ENCODE peak calls at places on chromosomes 5 and 9, in eight cellular contexts. One of them, this sample, is unnamed.

GRCh38 chr9:74309654-74310053 is 187.5 kb upstream of the RORB start:
- DNase-seq in ELR: no peak
- DNase-seq in naive thymus-derived CD8-positive, alpha-beta T cell: no peak
- DNase-seq in psoas muscle: no peak
- DNase-seq in head of caudate nucleus: no peak
- DNase-seq in pancreas: no peak
- DNase-seq in ecto neural progenitor cell: no peak
- DNase-seq in NCI-H1092: no peak
- DNase-seq in this sample: no peak

GRCh38 chr5:147485046-147485445 is 24.8 kb downstream of the DPYSL3 start:
- DNase-seq in pancreas: no peak
- DNase-seq in naive thymus-derived CD8-positive, alpha-beta T cell: no peak
- DNase-seq in ELR: no peak
- DNase-seq in head of caudate nucleus: no peak
- DNase-seq in ecto neural progenitor cell: no peak
- DNase-seq in NCI-H1092: no peak
- DNase-seq in psoas muscle: no peak
- DNase-seq in this sample: no peak

GRCh38 chr5:23490993-23491392 is 16.4 kb upstream of the PRDM9 start:
- DNase-seq in head of caudate nucleus: no peak
- DNase-seq in ELR: no peak
- DNase-seq in ecto neural progenitor cell: no peak
- DNase-seq in psoas muscle: no peak
- DNase-seq in naive thymus-derived CD8-positive, alpha-beta T cell: no peak
- DNase-seq in pancreas: no peak
- DNase-seq in NCI-H1092: no peak
- DNase-seq in this sample: no peak

GRCh38 chr5:61631438-61631941 is 299.4 kb downstream of the ZSWIM6 start:
- DNase-seq in pancreas: no peak
- DNase-seq in NCI-H1092: peak
- DNase-seq in head of caudate nucleus: peak
- DNase-seq in naive thymus-derived CD8-positive, alpha-beta T cell: no peak
- DNase-seq in psoas muscle: peak
- DNase-seq in ecto neural progenitor cell: no peak
- DNase-seq in ELR: no peak
- DNase-seq in this sample: no peak

GRCh38 chr5:115097236-115097635 is 72.5 kb downstream of the TRIM36 start:
- DNase-seq in head of caudate nucleus: no peak
- DNase-seq in pancreas: no peak
- DNase-seq in psoas muscle: no peak
- DNase-seq in naive thymus-derived CD8-positive, alpha-beta T cell: no peak
- DNase-seq in ecto neural progenitor cell: no peak
- DNase-seq in NCI-H1092: no peak
- DNase-seq in ELR: no peak
- DNase-seq in this sample: no peak

GRCh38 chr9:37976714-37977477 is 73.0 kb upstream of the SLC25A51 start:
- DNase-seq in pancreas: peak
- DNase-seq in head of caudate nucleus: no peak
- DNase-seq in ELR: peak
- DNase-seq in psoas muscle: peak
- DNase-seq in naive thymus-derived CD8-positive, alpha-beta T cell: no peak
- DNase-seq in NCI-H1092: peak
- DNase-seq in ecto neural progenitor cell: no peak
- DNase-seq in this sample: peak

GRCh38 chr9:85246566-85246965 is 495.2 kb downstream of the AGTPBP1 start:
- DNase-seq in ELR: no peak
- DNase-seq in head of caudate nucleus: no peak
- DNase-seq in ecto neural progenitor cell: no peak
- DNase-seq in psoas muscle: no peak
- DNase-seq in naive thymus-derived CD8-positive, alpha-beta T cell: no peak
- DNase-seq in pancreas: no peak
- DNase-seq in NCI-H1092: no peak
- DNase-seq in this sample: no peak

GRCh38 chr5:30894811-30895210 is 298.7 kb upstream of the CDH6 start:
- DNase-seq in psoas muscle: no peak
- DNase-seq in ELR: no peak
- DNase-seq in NCI-H1092: no peak
- DNase-seq in naive thymus-derived CD8-positive, alpha-beta T cell: no peak
- DNase-seq in ecto neural progenitor cell: no peak
- DNase-seq in head of caudate nucleus: no peak
- DNase-seq in pancreas: no peak
- DNase-seq in this sample: no peak

GRCh38 chr9:36884721-36885120 is 149.3 kb downstream of the PAX5 start:
- DNase-seq in pancreas: no peak
- DNase-seq in naive thymus-derived CD8-positive, alpha-beta T cell: no peak
- DNase-seq in psoas muscle: no peak
- DNase-seq in ecto neural progenitor cell: no peak
- DNase-seq in ELR: no peak
- DNase-seq in NCI-H1092: no peak
- DNase-seq in head of caudate nucleus: no peak
- DNase-seq in this sample: peak

GRCh38 chr5:14153932-14154646 is 10.9 kb downstream of the TRIO start:
- DNase-seq in ELR: peak
- DNase-seq in naive thymus-derived CD8-positive, alpha-beta T cell: no peak
- DNase-seq in NCI-H1092: no peak
- DNase-seq in head of caudate nucleus: peak
- DNase-seq in psoas muscle: peak
- DNase-seq in pancreas: no peak
- DNase-seq in ecto neural progenitor cell: no peak
- DNase-seq in this sample: peak

GRCh38 chr5:159451197-159452052 is 121.1 kb upstream of the IL12B start:
- DNase-seq in psoas muscle: no peak
- DNase-seq in ecto neural progenitor cell: no peak
- DNase-seq in pancreas: no peak
- DNase-seq in naive thymus-derived CD8-positive, alpha-beta T cell: no peak
- DNase-seq in NCI-H1092: no peak
- DNase-seq in ELR: peak
- DNase-seq in head of caudate nucleus: no peak
- DNase-seq in this sample: no peak

GRCh38 chr5:99911971-99912370 is 623.2 kb upstream of the FAM174A start:
- DNase-seq in ELR: no peak
- DNase-seq in pancreas: no peak
- DNase-seq in naive thymus-derived CD8-positive, alpha-beta T cell: no peak
- DNase-seq in NCI-H1092: no peak
- DNase-seq in psoas muscle: no peak
- DNase-seq in head of caudate nucleus: no peak
- DNase-seq in ecto neural progenitor cell: no peak
- DNase-seq in this sample: no peak

GRCh38 chr9:12464910-12465512 is 228.2 kb upstream of the TYRP1 start:
- DNase-seq in psoas muscle: no peak
- DNase-seq in ELR: peak
- DNase-seq in pancreas: no peak
- DNase-seq in ecto neural progenitor cell: no peak
- DNase-seq in head of caudate nucleus: no peak
- DNase-seq in naive thymus-derived CD8-positive, alpha-beta T cell: no peak
- DNase-seq in NCI-H1092: peak
- DNase-seq in this sample: no peak

GRCh38 chr5:159073030-159073429 is 26.7 kb downstream of the EBF1 start:
- DNase-seq in naive thymus-derived CD8-positive, alpha-beta T cell: no peak
- DNase-seq in head of caudate nucleus: no peak
- DNase-seq in ELR: no peak
- DNase-seq in pancreas: no peak
- DNase-seq in ecto neural progenitor cell: no peak
- DNase-seq in NCI-H1092: no peak
- DNase-seq in psoas muscle: no peak
- DNase-seq in this sample: no peak

GRCh38 chr5:88878976-88879375 is 4.0 kb downstream of the MEF2C start:
- DNase-seq in NCI-H1092: no peak
- DNase-seq in naive thymus-derived CD8-positive, alpha-beta T cell: no peak
- DNase-seq in ELR: peak
- DNase-seq in ecto neural progenitor cell: no peak
- DNase-seq in pancreas: no peak
- DNase-seq in head of caudate nucleus: no peak
- DNase-seq in psoas muscle: no peak
- DNase-seq in this sample: no peak

GRCh38 chr5:61332369-61332745 is 299 bp downstream of the ZSWIM6 start:
- DNase-seq in psoas muscle: peak
- DNase-seq in ELR: peak
- DNase-seq in naive thymus-derived CD8-positive, alpha-beta T cell: no peak
- DNase-seq in head of caudate nucleus: peak
- DNase-seq in pancreas: peak
- DNase-seq in NCI-H1092: no peak
- DNase-seq in ecto neural progenitor cell: no peak
- DNase-seq in this sample: peak

GRCh38 chr9:89621676-89622075 is 16.9 kb downstream of the GADD45G start:
- DNase-seq in ecto neural progenitor cell: no peak
- DNase-seq in psoas muscle: no peak
- DNase-seq in head of caudate nucleus: peak
- DNase-seq in pancreas: no peak
- DNase-seq in naive thymus-derived CD8-positive, alpha-beta T cell: no peak
- DNase-seq in ELR: no peak
- DNase-seq in NCI-H1092: no peak
- DNase-seq in this sample: no peak

GRCh38 chr5:113201715-113202114 is 225.1 kb downstream of the DCP2 start:
- DNase-seq in ELR: no peak
- DNase-seq in naive thymus-derived CD8-positive, alpha-beta T cell: no peak
- DNase-seq in head of caudate nucleus: no peak
- DNase-seq in NCI-H1092: no peak
- DNase-seq in psoas muscle: no peak
- DNase-seq in pancreas: no peak
- DNase-seq in ecto neural progenitor cell: no peak
- DNase-seq in this sample: no peak

GRCh38 chr5:108842260-108842659 is 94.6 kb downstream of the FER start:
- DNase-seq in head of caudate nucleus: no peak
- DNase-seq in pancreas: no peak
- DNase-seq in ecto neural progenitor cell: no peak
- DNase-seq in psoas muscle: no peak
- DNase-seq in NCI-H1092: no peak
- DNase-seq in naive thymus-derived CD8-positive, alpha-beta T cell: no peak
- DNase-seq in ELR: no peak
- DNase-seq in this sample: no peak

GRCh38 chr9:83384214-83384613 is 154.0 kb downstream of the FRMD3 start:
- DNase-seq in psoas muscle: no peak
- DNase-seq in pancreas: no peak
- DNase-seq in head of caudate nucleus: no peak
- DNase-seq in naive thymus-derived CD8-positive, alpha-beta T cell: no peak
- DNase-seq in ecto neural progenitor cell: no peak
- DNase-seq in NCI-H1092: peak
- DNase-seq in ELR: no peak
- DNase-seq in this sample: no peak

GRCh38 chr5:86570427-86571083 is 47.2 kb upstream of the COX7C start:
- DNase-seq in psoas muscle: no peak
- DNase-seq in NCI-H1092: no peak
- DNase-seq in ELR: no peak
- DNase-seq in naive thymus-derived CD8-positive, alpha-beta T cell: no peak
- DNase-seq in head of caudate nucleus: no peak
- DNase-seq in ecto neural progenitor cell: no peak
- DNase-seq in pancreas: no peak
- DNase-seq in this sample: no peak

GRCh38 chr9:115855458-115856133 is 298.0 kb upstream of the PAPPA start:
- DNase-seq in head of caudate nucleus: no peak
- DNase-seq in ELR: peak
- DNase-seq in pancreas: no peak
- DNase-seq in psoas muscle: no peak
- DNase-seq in naive thymus-derived CD8-positive, alpha-beta T cell: no peak
- DNase-seq in NCI-H1092: no peak
- DNase-seq in ecto neural progenitor cell: no peak
- DNase-seq in this sample: no peak

GRCh38 chr9:19127881-19128719 is 808 bp upstream of the PLIN2 start:
- DNase-seq in ELR: peak
- DNase-seq in psoas muscle: peak
- DNase-seq in NCI-H1092: no peak
- DNase-seq in head of caudate nucleus: peak
- DNase-seq in naive thymus-derived CD8-positive, alpha-beta T cell: peak
- DNase-seq in pancreas: peak
- DNase-seq in ecto neural progenitor cell: peak
- DNase-seq in this sample: peak

This sample was measured in aorta.